ENCODE peak calls at places on chromosomes 4 and X, in five cellular contexts. R is ovary, E is A549, Z is lung, S is heart left ventricle. P is an unnamed sample.
A peak's percentile ranks its signal among the peaks of the same experiment; 100 is the strongest.

GRCh38 chr4:186617921-186618320 is 62.6 kb upstream of the MTNR1A start:
- DNase-seq in R (no peak), S (no peak), Z (no peak), E (no peak), P (no peak)

GRCh38 chr4:81472249-81473085 is 760 bp upstream of the RASGEF1B start:
- DNase-seq in S (peak; percentile 35), R (peak; percentile 26), E (peak; percentile 28), Z (peak; percentile 42), P (peak; percentile 26)

GRCh38 chr4:687048-687974 is 1.6 kb downstream of the SLC49A3 start:
- DNase-seq in S (peak; percentile 90), Z (peak; percentile 88), E (peak; percentile 87), R (peak; percentile 44), P (peak; percentile 86)

GRCh38 chr4:151167561-151167960 is 68.1 kb downstream of the RPS3A start:
- DNase-seq in S (no peak), Z (no peak), E (no peak), R (peak; percentile 40), P (no peak)

GRCh38 chr4:10623241-10623640 is 61.3 kb downstream of the CLNK start:
- DNase-seq in E (no peak), R (no peak), S (no peak), Z (no peak), P (no peak)

GRCh38 chr4:123856689-123857545 is 460.3 kb downstream of the SPRY1 start:
- DNase-seq in S (peak; percentile 56), R (peak; percentile 49), Z (no peak), E (peak; percentile 10), P (no peak)

GRCh38 chr4:88880501-88881226 is 176.3 kb downstream of the FAM13A start:
- DNase-seq in E (no peak), S (peak; percentile 6), R (no peak), Z (no peak), P (no peak)

GRCh38 chr4:38182334-38182998 is 222.3 kb downstream of the PTTG2 start:
- DNase-seq in S (no peak), R (no peak), Z (no peak), E (no peak), P (no peak)

GRCh38 chrX:45843518-45843917 is 642.8 kb upstream of the DIPK2B start:
- DNase-seq in E (peak; percentile 31), S (no peak), Z (no peak), R (no peak), P (no peak)

GRCh38 chrX:129876734-129877395 is 29.1 kb upstream of the UTP14A start:
- DNase-seq in S (no peak), E (peak; percentile 42), Z (peak; percentile 29), R (no peak), P (no peak)

GRCh38 chr4:173414456-173414855 is 15.5 kb upstream of the SCRG1 start:
- DNase-seq in Z (no peak), S (no peak), R (no peak), E (no peak), P (no peak)

GRCh38 chrX:134600714-134601113 is 57.6 kb downstream of the PLAC1 start:
- DNase-seq in S (no peak), Z (no peak), E (no peak), R (no peak), P (no peak)

GRCh38 chr4:124937993-124938392 is 225.5 kb upstream of the ANKRD50 start:
- DNase-seq in S (no peak), E (no peak), R (no peak), Z (peak; percentile 78), P (no peak)

GRCh38 chrX:120308959-120309872 is 2.0 kb downstream of the TMEM255A start:
- DNase-seq in E (peak; percentile 85), S (peak; percentile 43), Z (peak; percentile 62), R (peak; percentile 83), P (peak; percentile 73)

GRCh38 chr4:11297627-11298026 is 131.1 kb downstream of the HS3ST1 start:
- DNase-seq in E (no peak), R (no peak), S (no peak), Z (no peak), P (no peak)

GRCh38 chr4:127162741-127163140 is 470.0 kb upstream of the INTU start:
- DNase-seq in E (no peak), Z (no peak), S (no peak), R (no peak), P (no peak)

GRCh38 chrX:138856881-138857280 is 145.4 kb upstream of the FGF13 start:
- DNase-seq in S (no peak), Z (no peak), R (no peak), E (no peak), P (no peak)

GRCh38 chr4:185792384-185793146 is 19.4 kb downstream of the SORBS2 start:
- DNase-seq in S (no peak), R (no peak), E (peak; percentile 46), Z (no peak), P (no peak)

GRCh38 chrX:16708016-16708415 is 4.5 kb downstream of the CTPS2 start:
- DNase-seq in R (no peak), Z (no peak), S (no peak), E (no peak), P (no peak)

GRCh38 chrX:42818151-42818921 is 40.4 kb upstream of the PPP1R2C start:
- DNase-seq in R (no peak), Z (no peak), E (no peak), S (no peak), P (no peak)

DNA sequence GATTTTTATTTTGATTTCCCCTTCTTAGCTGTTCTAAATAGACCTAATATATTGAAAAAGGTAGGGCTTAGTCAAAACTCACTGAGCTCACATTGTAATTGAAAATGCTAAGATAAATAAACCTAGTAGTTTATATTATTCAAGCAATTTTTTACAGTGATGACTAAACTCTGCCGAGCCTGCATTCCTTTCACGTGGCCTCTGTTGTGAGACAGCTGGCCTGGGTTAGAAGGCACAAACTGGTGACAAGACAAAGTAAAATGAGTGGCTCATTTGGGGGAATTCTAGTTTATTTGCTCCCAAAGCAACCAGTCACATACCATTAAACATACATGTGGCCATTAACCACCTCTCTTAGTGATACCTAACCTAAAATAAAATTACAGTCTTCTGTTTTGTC is 169.4 kb upstream of the TEX13C start:
- DNase-seq in E (no peak), S (no peak), Z (no peak), R (no peak), P (no peak)
- H3K4me1 ChIP-seq in E (no peaks in the 10 kb centered on the region), S (no peaks in the 10 kb centered on the region), Z (no peaks in the 10 kb centered on the region), R (no peaks in the 10 kb centered on the region), P (no peaks in the 10 kb centered on the region)

DNA sequence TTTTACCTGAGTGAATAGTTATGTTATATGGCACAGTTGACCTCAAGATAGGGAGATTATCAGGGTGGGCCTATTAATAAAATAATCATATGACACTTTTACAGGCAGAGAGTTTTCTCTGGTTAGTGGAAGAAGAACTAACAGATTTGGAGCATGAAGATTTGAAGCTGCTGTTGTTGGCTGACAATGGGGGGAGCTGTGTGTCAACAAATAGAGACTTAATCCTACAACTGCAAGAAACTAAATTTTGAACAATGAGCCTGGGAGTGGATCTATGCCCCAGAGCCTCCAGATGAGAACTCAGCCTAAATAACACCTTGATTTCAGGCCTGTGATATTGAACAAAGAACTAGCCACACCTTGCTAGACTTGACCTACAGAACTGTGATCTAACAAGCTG is 7.2 kb upstream of the CCSER1 start:
- DNase-seq in R (no peak), Z (no peak), E (no peak), S (no peak), P (no peak)
- TF ChIP-seq CTCF in R (no peak), Z (no peak), E (no peak), S (no peak), P (no peak)

GRCh38 chrX:153984351-153985178 is 12.0 kb downstream of the TMEM187 start:
- DNase-seq in E (no peak), Z (no peak), S (no peak), R (no peak), P (no peak)
- H3K4me1 ChIP-seq in E (no peaks in the 10 kb centered on the region), Z (no peaks in the 10 kb centered on the region), S (peaks cover 6% of the 10 kb centered on the region), R (peaks cover 5% of the 10 kb centered on the region), P (no peaks in the 10 kb centered on the region)

GRCh38 chr4:86653237-86653865 is 59.2 kb downstream of the PTPN13 start:
- DNase-seq in R (no peak), E (peak; percentile 29), S (no peak), Z (no peak), P (no peak)
- TF ChIP-seq CTCF in R (no peak), E (peak; percentile 19), S (no peak), Z (no peak), P (no peak)

GRCh38 chr4:148436512-148436911 is 5.7 kb downstream of the NR3C2 start:
- DNase-seq in S (no peak), Z (no peak), E (no peak), R (no peak), P (no peak)

GRCh38 chr4:148435654-148436406 is 6.4 kb downstream of the NR3C2 start:
- DNase-seq in Z (no peak), R (peak; percentile 41), S (peak; percentile 28), E (no peak), P (no peak)

GRCh38 chr4:148434075-148434773 is 8.0 kb downstream of the NR3C2 start:
- DNase-seq in Z (no peak), S (no peak), E (no peak), R (no peak), P (no peak)

GRCh38 chr4:148438047-148438446 is 4.2 kb downstream of the NR3C2 start:
- DNase-seq in R (no peak), Z (no peak), S (no peak), E (no peak), P (no peak)

DNA sequence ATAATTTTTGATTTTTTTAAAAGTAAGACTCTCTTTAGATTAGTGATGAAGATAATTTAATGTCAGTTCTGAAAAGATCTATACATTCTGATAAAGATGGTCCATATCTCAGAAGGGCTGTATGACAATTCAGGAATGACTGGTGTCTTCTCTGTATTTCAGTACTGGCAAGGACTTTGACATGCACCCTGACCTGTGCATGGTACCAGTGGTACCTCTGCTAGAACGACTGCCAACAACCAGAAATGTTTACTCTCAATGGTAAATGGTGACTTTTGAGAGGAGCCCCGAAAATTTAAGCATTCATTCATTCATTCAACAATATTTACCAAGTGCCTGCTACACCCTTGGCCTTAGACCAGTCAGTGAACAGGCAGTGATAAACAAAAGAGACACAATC is 4.8 kb downstream of the NR3C2 start:
- DNase-seq in R (no peak), E (no peak), Z (no peak), S (no peak), P (no peak)
- H3K4me1 ChIP-seq in R (peaks cover 5% of the 10 kb centered on the region), E (no peaks in the 10 kb centered on the region), Z (peaks cover 5% of the 10 kb centered on the region), S (peaks cover 61% of the 10 kb centered on the region), P (no peaks in the 10 kb centered on the region)

GRCh38 chr4:89894654-89895652 is at the start of gene MMRN1:
- DNase-seq in R (no peak), S (no peak), Z (no peak), E (no peak), P (no peak)
- TF ChIP-seq CTCF in R (no peak), S (no peak), Z (no peak), E (no peak), P (no peak)

DNA sequence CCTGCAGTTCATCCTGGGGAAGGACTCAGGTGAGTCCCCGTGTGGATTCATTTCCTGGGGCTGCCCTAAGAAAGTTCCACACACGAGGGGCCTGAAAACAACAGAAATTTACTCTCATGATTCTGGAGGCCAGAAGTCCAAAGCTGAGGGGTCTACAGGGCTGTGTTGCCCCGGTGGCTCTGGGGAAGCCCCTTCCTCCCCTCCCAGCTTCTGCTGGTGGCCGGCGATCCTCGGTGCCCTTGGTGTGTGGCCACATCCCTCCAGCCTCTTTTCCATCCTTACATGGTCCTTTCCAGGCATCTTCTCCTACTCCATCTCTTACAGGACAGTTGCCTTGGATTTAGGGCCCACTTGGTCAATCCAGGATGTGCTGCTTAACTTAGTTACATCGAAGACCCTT is 15.1 kb downstream of the SH3BP2 start:
- DNase-seq in R (no peak), E (no peak), Z (no peak), S (no peak), P (no peak)
- H3K4me1 ChIP-seq in R (peaks cover 26% of the 10 kb centered on the region), E (no peaks in the 10 kb centered on the region), Z (peaks cover 69% of the 10 kb centered on the region), S (peaks cover 90% of the 10 kb centered on the region), P (peaks cover 7% of the 10 kb centered on the region)

P was measured in uterus.